ENCODE peak calls at places on chromosomes 13 and 19, in four cellular contexts. W, A, I and E are unnamed samples.

GRCh38 chr19:8023371-8023770 is 17.9 kb upstream of the ELAVL1 start:
- DNase-seq in W (no peak), A (no peak), I (no peak), E (peak)

GRCh38 chr13:113902956-113903355 is 39.1 kb upstream of the GAS6 start:
- DNase-seq in A (no peak), I (no peak), W (no peak), E (no peak)

GRCh38 chr13:31201341-31202024 is 1.7 kb downstream of the B3GLCT start:
- DNase-seq in A (peak), I (no peak), W (peak), E (peak)

GRCh38 chr19:55673465-55673864 is 1.6 kb upstream of the EPN1 start:
- DNase-seq in W (no peak), I (no peak), A (no peak), E (no peak)

GRCh38 chr13:95267662-95268369 is 33.4 kb downstream of the ABCC4 start:
- DNase-seq in W (peak), I (no peak), A (no peak), E (peak)

GRCh38 chr13:34435338-34435737 is 506.7 kb upstream of the NBEA start:
- DNase-seq in I (no peak), W (peak), A (no peak), E (peak)

GRCh38 chr13:67554746-67555452 is 324.8 kb upstream of the PCDH9 start:
- DNase-seq in I (no peak), A (no peak), W (peak), E (no peak)

GRCh38 chr13:93963266-93964131 is 516.0 kb downstream of the DCT start:
- DNase-seq in W (peak), A (no peak), I (no peak), E (peak)

GRCh38 chr19:56105090-56105701 is 15.9 kb downstream of the ZNF787 start:
- DNase-seq in I (peak), A (peak), W (no peak), E (no peak)

GRCh38 chr13:71760226-71760591 is 106.8 kb downstream of the DACH1 start:
- DNase-seq in W (no peak), A (no peak), I (no peak), E (no peak)

GRCh38 chr13:49220856-49221614 is 897 bp downstream of the MLNR start:
- DNase-seq in W (no peak), A (no peak), I (no peak), E (no peak)

GRCh38 chr13:25489238-25489637 is 117.5 kb downstream of the ATP8A2 start:
- DNase-seq in W (no peak), A (no peak), I (no peak), E (no peak)

GRCh38 chr19:46660601-46661019 is 372 bp downstream of the DACT3 start:
- DNase-seq in W (no peak), I (no peak), A (peak), E (no peak)

GRCh38 chr13:113005076-113005865 is 36.3 kb downstream of the MCF2L start:
- DNase-seq in A (no peak), W (no peak), I (no peak), E (no peak)

GRCh38 chr19:58229255-58229639 is 533 bp downstream of the ZNF544 start:
- DNase-seq in W (peak), A (no peak), I (peak), E (peak)
- TF ChIP-seq CTCF in W (peak), A (no peak), I (no peak), E (peak)

DNA sequence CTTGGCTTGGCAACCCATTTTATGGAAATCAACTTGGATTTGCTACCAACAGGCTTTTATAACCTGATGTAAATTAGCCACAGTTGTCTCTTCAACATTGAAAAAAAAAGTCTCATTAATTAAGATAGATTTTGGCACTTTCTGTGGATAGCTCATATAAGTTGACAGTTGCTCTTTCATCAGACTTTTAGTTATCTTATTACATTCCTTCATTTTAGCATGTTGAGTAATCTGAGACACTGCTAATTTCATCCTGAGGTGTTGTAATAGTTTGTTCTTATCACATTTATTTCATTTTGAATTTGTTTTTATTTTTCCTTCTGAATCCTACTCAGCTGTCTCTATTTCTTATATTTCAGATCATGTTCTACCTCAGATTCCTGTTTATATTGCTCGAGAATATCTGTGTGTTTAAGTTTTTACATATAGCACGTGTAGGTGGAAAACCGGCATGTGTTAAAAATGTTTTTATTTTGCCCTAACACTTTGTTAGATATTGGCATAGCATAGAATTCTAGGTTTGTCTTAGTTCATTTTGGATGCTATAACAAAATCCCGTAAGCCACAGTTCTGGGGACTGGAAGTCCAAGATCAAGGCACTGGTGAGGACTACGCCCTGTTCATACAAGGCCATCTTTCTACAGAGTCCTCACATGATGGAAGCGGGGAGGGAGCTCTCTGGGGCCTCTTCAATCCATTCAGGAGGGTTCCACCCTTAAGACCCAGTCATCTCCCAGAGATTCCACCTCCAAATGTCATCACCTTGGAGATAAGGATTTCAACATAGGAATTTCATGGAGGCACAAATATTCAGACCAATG is 239.4 kb downstream of the COL4A1 start:
- DNase-seq in A (no peak), I (no peak), W (no peak), E (no peak)
- TF ChIP-seq CTCF in A (no peak), I (no peak), W (no peak), E (no peak)

DNA sequence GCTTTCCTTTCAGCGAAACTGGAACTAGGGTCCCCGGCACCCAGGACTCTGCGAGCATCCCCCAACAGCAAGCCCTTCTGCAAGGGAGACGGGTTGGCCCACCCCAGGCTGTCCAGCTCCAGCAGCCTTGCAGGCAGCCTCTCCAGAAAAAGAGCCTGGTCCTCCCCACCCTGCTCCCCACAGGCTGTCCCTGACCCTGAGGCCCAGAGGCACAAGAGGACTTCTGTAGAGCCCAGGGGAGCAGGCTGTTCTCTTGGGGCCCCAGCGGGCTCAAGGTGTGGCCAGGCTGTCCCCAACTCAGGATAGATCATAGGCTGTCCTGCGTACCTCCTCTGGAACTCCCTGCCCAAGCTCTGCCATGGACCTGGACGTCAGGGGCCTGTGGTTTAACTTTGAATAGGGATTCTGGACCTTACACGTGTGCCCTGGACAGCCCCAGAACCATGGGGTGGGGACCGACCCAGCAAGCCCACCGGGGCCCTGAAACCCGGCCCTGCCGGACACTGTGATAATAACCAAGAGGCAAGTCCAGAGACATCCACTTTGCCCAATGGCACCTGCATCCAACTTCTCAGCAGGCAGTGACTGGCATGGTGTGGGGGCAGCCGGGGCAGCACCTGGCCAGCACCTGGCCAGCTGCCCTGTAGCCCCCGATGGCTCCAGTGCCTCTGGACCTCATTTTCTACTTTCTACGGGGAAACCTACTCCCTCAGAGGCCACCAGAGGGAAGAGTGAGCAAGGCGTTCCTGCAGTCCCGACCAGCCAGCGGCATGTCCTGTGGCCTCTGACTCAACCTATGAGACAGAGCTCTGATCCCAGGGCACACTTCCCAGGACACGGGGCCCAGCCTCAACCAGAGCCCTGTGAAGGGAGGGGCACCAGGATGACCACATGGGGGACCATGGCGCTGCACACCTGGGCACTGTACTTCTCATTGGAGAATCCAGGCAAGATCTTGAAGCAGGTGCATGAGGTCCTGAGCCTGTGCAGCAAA is 50.9 kb upstream of the TPM4 start:
- DNase-seq in A (no peak), W (peak), I (no peak), E (peak)
- TF ChIP-seq CTCF in A (no peak), W (peak), I (no peak), E (peak)

GRCh38 chr19:6788896-6789295 is 16.4 kb downstream of the VAV1 start:
- DNase-seq in I (no peak), A (no peak), W (no peak), E (no peak)

GRCh38 chr19:6790194-6791128 is 18.0 kb downstream of the VAV1 start:
- DNase-seq in A (no peak), W (no peak), I (no peak), E (no peak)

GRCh38 chr19:6793411-6793810 is 20.9 kb downstream of the VAV1 start:
- DNase-seq in A (no peak), W (no peak), I (no peak), E (no peak)

GRCh38 chr19:6793973-6794372 is 21.5 kb downstream of the VAV1 start:
- DNase-seq in W (no peak), A (no peak), I (no peak), E (no peak)

GRCh38 chr19:6791237-6791636 is 18.7 kb downstream of the VAV1 start:
- DNase-seq in W (no peak), I (no peak), A (no peak), E (no peak)
- TF ChIP-seq CTCF in W (no peak), I (no peak), A (no peak), E (no peak)

DNA sequence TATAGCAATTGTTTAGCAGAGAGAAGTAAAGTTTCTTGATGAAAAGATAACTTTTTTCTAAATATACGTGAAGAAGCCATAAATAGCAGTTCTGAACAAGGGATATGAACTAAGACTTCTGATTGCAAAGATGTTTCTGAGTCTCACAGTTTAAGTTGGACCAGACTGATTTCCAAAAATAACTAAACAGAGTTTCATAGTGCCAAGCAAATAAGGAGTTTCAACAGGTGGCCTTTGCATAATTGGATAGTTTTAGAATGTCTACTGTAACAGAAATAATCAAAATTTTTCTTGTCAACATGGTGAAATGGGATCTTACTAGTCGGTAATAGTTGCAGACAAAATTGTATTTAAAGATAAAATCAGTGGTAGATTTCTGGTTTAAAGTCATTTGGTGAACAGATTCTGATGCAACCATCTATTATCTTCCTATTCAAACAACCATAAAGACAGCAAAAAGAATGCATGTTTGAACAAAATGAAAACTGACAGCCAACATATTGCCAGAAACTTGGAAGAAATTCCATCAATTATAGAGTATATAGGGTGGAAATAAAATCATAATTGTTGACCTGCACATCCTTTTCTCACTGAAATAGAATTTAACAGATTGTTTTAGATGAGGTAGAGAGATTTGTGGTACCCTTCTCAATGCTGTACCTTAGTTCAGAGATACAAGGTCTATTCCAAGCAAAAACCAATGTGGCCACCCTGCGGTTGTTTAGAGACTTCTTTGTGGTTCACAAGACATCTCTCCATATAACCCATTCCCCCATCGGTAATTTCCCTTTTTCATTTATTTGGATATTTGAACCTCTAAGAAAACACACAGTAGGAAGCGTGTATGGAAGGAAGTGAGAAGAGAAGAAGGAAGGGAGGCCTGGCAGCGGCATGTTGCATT is 275.3 kb downstream of the COG6 start:
- DNase-seq in I (no peak), W (no peak), A (no peak), E (no peak)
- TF ChIP-seq CTCF in I (no peak), W (no peak), A (no peak), E (no peak)

DNA sequence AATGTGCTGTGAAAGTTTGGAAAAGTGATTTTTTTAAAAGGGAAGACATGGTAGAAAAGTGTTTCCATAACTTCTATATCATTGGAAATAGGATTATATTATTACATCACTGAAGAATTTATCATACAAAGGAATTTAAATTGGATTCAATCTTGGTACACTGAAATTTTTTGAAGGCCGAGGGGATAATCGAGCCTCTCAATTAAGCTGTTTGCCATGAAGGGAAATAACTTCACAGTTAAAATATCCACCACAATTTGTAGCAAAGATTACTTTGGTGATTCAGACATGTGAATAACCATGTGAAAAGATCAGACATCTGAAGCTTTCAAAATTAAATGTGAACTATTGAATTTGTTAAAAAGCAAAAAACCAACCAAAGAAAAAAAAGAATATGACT is 215.3 kb downstream of the KLF5 start:
- DNase-seq in W (no peak), A (no peak), I (no peak), E (peak)
- TF ChIP-seq CTCF in W (no peak), A (no peak), I (no peak), E (no peak)